ENCODE peak calls at places on chromosomes 13 and 19, in four cellular contexts. E, D, G and T are unnamed samples.
A peak's percentile ranks its signal among the peaks of the same experiment; 100 is the strongest.

GRCh38 chr13:24220086-24220703 is 59.7 kb downstream of the SPATA13 start:
- DNase-seq in E (no peak), D (peak; percentile 75), G (no peak), T (peak; percentile 66)

GRCh38 chr19:1026189-1027019 is at the start of gene CNN2:
- DNase-seq in E (no peak), D (peak; percentile 64), G (no peak), T (peak; percentile 78)

GRCh38 chr13:49307365-49307764 is 59.6 kb downstream of the CDADC1 start:
- DNase-seq in D (no peak), E (no peak), G (no peak), T (no peak)

GRCh38 chr19:57559008-57559403 is 657 bp downstream of the ZNF550 start:
- DNase-seq in G (no peak), D (peak; percentile 12), E (no peak), T (peak; percentile 25)

GRCh38 chr13:44969858-44970484 is 19.3 kb downstream of the NUFIP1 start:
- DNase-seq in E (no peak), D (peak; percentile 49), G (no peak), T (no peak)

GRCh38 chr19:10269333-10270179 is 1.4 kb upstream of the ICAM1 start:
- DNase-seq in G (no peak), D (peak; percentile 51), E (no peak), T (peak; percentile 91)

GRCh38 chr19:11478167-11479089 is 2.4 kb downstream of the ELAVL3 start:
- DNase-seq in E (no peak), D (no peak), G (no peak), T (peak; percentile 10)

GRCh38 chr19:4301590-4302237 is 475 bp downstream of the TMIGD2 start:
- DNase-seq in G (no peak), E (no peak), D (no peak), T (no peak)

GRCh38 chr13:50126378-50127016 is 111.3 kb downstream of the KCNRG start:
- DNase-seq in E (no peak), G (no peak), D (peak; percentile 27), T (no peak)

GRCh38 chr19:3471954-3472655 is 8.2 kb downstream of the SMIM24 start:
- DNase-seq in E (no peak), D (no peak), G (no peak), T (peak; percentile 78)

GRCh38 chr13:50400035-50400726 is 384.9 kb downstream of the KCNRG start:
- DNase-seq in D (no peak), G (no peak), E (no peak), T (no peak)

GRCh38 chr19:4977299-4978174 is 8.6 kb downstream of the KDM4B start:
- DNase-seq in D (no peak), G (no peak), E (no peak), T (no peak)

GRCh38 chr19:6216996-6217751 is 62.6 kb downstream of the MLLT1 start:
- DNase-seq in G (peak; percentile 17), E (no peak), D (no peak), T (peak; percentile 78)

GRCh38 chr19:40674291-40674690 is 16.2 kb downstream of the NUMBL start:
- DNase-seq in G (no peak), E (no peak), D (no peak), T (no peak)

GRCh38 chr13:50509771-50510441 is 333.6 kb downstream of the DLEU7 start:
- DNase-seq in D (no peak), G (no peak), E (no peak), T (no peak)

DNA sequence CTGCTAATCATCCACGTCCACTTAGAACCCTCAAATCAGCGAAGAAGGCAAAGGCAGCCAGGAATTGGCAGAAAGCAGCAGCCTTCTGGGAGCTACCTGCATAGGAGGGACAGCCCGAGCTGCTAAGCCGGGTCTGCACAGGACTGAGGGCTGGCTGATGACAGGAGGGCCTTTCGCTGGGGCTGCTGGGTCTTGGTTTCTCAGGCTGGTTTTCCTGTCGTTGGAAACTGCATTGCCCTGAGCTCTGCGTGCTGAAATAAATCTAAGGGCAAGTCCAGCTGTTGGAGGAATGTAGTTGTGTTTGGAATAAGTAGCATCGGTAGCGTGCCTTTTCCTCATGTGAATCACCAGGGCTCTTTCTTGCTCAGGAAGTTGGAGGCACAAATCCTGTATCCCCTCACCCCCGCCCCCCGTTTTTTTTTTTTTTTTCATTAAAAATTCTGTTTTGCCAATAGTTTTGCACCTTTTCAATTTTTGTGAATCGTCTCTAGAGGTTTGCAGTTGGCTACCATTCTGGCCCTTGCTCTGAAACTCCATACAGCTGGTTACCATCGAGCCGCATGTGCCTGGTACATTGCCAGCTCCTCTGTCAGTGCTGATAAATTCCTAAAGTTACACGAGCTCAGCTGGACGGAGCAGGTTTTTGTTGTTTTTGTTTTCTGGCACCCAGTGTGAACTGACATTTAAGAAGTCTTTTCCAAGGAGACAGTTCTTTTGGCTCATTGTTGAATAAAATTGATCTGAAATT is 193.9 kb upstream of the RNF113B start:
- DNase-seq in G (no peak), D (no peak), E (no peak), T (no peak)
- TF ChIP-seq BRCA1 in G (no peak), D (no peak), E (no peak), T (no peak)

DNA sequence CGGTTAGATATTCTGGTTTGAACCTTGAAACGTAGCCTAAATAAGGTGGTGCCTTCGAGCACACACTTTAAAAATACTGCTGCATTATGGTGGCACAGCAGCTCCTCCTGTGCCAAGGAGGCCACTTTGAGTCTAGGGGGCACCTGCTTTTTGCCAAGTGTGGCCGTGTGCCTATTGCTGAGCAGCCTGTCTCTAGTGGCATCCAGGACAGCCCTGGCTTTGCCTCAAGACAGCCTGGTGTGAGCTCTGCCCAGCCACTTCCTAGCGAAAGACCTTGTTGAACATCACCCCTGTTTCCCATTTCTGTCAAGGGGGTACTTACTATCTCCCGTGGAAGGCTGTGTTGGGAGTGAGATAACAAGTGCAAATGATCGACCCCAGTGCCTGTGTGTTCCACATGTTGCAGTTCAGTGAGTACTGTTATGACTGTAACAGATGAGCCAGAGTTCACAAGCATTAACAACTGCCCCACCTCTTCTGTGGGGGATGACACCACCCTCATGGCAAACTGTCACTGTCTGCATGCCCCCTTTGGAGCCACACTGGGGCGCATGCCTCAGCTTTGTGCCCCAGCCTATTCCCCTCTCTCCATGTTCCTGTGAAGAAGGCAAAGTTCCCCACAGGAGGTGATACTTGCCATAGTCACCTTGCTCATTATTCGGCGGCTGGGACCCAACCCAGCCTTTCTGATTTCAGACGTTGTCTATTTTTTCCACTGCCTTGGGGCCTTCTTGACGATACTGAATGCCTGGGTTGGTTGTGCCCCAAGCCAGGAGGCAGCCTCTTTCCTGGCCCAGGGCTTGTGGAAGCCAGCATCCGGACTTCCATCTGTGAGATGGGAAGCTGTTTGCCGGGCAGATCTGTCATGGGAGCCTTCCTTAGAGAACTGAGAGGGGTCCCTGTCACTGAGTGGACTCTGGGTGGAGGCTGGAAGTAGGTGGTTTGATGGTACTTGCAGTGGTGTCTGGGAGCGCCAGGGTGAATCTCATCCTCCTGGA is 5.4 kb downstream of the GATAD2A start:
- DNase-seq in G (no peak), E (no peak), D (no peak), T (no peak)
- TF ChIP-seq BRCA1 in G (no peak), E (no peak), D (no peak), T (no peak)

GRCh38 chr19:45161715-45162463 is 1.1 kb upstream of the NKPD1 start:
- DNase-seq in E (no peak), G (no peak), D (no peak), T (peak; percentile 54)
- TF ChIP-seq BRCA1 in E (no peak), G (no peak), D (no peak), T (no peak)

GRCh38 chr13:111413407-111414187 is 93.2 kb downstream of the TEX29 start:
- DNase-seq in G (no peak), E (no peak), D (no peak), T (no peak)

GRCh38 chr13:111410232-111411021 is 90.0 kb downstream of the TEX29 start:
- DNase-seq in G (no peak), E (no peak), D (no peak), T (no peak)

GRCh38 chr13:111409413-111409812 is 89.0 kb downstream of the TEX29 start:
- DNase-seq in G (no peak), E (no peak), D (no peak), T (no peak)

GRCh38 chr13:111412251-111412650 is 91.8 kb downstream of the TEX29 start:
- DNase-seq in D (no peak), G (no peak), E (no peak), T (no peak)

DNA sequence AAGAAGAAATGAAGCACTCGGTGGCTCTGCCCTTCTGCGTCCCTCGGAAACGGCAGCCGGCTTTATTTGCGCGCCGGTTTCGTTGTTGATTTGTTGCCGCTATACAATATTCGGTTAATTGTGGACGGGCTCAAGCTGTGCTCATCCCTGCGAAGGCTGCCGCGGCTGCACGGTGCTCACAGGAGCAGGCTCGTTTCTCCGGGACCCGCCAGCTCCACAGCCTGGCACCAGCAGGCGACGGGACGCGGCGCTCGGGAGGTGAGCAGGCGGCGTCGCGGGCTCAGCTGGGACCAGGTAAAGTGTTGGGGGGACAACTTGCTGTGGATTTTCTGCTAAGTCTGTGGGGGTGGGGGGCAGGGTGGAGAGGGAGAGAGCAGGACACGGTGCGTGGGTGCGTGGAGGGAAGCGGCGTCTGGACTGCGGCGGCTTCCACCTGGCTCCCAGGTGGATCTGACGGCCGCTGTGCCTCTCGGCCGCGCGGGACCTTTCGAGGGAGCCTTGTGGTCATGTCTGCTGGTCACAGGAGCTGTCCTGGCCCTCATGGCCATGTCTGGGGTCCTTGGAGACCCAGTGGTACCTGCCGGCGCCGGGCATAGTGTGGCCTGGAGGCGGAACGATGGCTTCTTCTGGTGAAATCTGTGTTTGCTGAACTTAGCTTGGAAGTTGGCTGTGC is 90.9 kb downstream of the TEX29 start:
- DNase-seq in G (no peak), E (no peak), D (no peak), T (no peak)
- TF ChIP-seq BRCA1 in G (no peak), E (no peak), D (no peak), T (no peak)

GRCh38 chr19:51047031-51047335 is 12.2 kb upstream of the KLK12 start:
- DNase-seq in G (no peak), D (no peak), E (no peak), T (no peak)

GRCh38 chr19:51040151-51040550 is 5.3 kb upstream of the KLK12 start:
- DNase-seq in D (no peak), E (no peak), G (no peak), T (no peak)

GRCh38 chr19:51044327-51044726 is 9.5 kb upstream of the KLK12 start:
- DNase-seq in E (no peak), G (no peak), D (no peak), T (no peak)

GRCh38 chr19:51043497-51043896 is 8.7 kb upstream of the KLK12 start:
- DNase-seq in E (no peak), G (no peak), D (no peak), T (no peak)
- TF ChIP-seq BRCA1 in E (no peak), G (no peak), D (no peak), T (no peak)

GRCh38 chr19:42596391-42597071 is 1.8 kb upstream of the CEACAM8 start:
- DNase-seq in D (no peak), E (no peak), G (no peak), T (peak; percentile 74)
- TF ChIP-seq BRCA1 in D (no peak), E (no peak), G (no peak), T (no peak)

DNA sequence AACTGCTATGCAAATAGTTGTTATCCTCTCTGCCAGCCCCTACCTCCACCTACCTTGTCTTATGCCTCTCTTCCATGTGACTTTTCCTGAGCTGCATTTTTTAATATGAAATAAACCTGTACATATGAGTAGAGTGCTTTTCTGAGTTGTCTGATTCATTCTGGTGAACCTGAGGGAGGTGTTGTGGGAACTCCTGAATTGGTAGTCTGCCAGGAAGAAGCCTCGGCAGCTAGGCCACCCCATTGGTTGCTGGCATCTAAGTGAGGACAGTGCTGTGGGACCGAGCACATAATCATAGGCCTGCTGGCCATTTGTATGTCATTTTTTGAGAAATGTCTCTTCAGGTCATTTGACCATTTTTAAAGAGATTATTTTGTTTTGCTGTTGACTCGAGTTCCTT is 1146.8 kb downstream of the UQCRFS1 start:
- DNase-seq in D (no peak), G (no peak), E (no peak), T (no peak)
- TF ChIP-seq BRCA1 in D (no peak), G (no peak), E (no peak), T (no peak)

GRCh38 chr19:13211426-13212308 is 61.5 kb downstream of the IER2 start:
- DNase-seq in E (no peak), D (no peak), G (no peak), T (no peak)
- TF ChIP-seq BRCA1 in E (no peak), D (no peak), G (no peak), T (no peak)